ENCODE peak calls at places on chromosome 18, in six cellular contexts. U is right lobe of liver; C is kidney; F is neuronal stem cell; N is CD8-positive, alpha-beta memory T cell; P is mammary epithelial cell. E is an unnamed sample.

GRCh38 chr18:34121157-34121807 is 103.4 kb downstream of the NOL4 start:
- DNase-seq in C (no peak), U (no peak), P (peak; percentile 80), F (no peak), N (no peak), E (no peak)

GRCh38 chr18:7754725-7755181 is 187.6 kb downstream of the PTPRM start:
- DNase-seq in U (peak; percentile 69), C (no peak), P (no peak), F (peak; percentile 12), N (no peak), E (no peak)

GRCh38 chr18:3255611-3256165 is 6.2 kb upstream of the MYL12B start:
- DNase-seq in C (no peak), N (no peak), P (no peak), U (no peak), F (no peak), E (no peak)

GRCh38 chr18:22822024-22822423 is 111.1 kb upstream of the RBBP8 start:
- DNase-seq in U (no peak), P (peak; percentile 81), F (peak; percentile 65), C (no peak), N (no peak), E (peak; percentile 75)

GRCh38 chr18:34647251-34647650 is 62.8 kb upstream of the DTNA start:
- DNase-seq in F (no peak), P (no peak), U (no peak), N (no peak), C (no peak), E (peak; percentile 61)

GRCh38 chr18:45780568-45780967 is 44.9 kb upstream of the SIGLEC15 start:
- DNase-seq in F (no peak), C (no peak), U (no peak), P (no peak), N (no peak), E (no peak)

GRCh38 chr18:29406996-29407395 is 1230.1 kb upstream of the CDH2 start:
- DNase-seq in C (no peak), F (no peak), P (no peak), N (no peak), U (no peak), E (no peak)

GRCh38 chr18:76273956-76274355 is 221.1 kb downstream of the ZNF516 start:
- DNase-seq in P (no peak), C (no peak), U (no peak), N (no peak), F (no peak), E (no peak)

GRCh38 chr18:72419914-72420313 is 124.2 kb downstream of the CBLN2 start:
- DNase-seq in U (no peak), C (no peak), F (no peak), N (no peak), P (no peak), E (no peak)

GRCh38 chr18:78729099-78729467 is 250.5 kb upstream of the SALL3 start:
- DNase-seq in U (no peak), F (no peak), P (no peak), C (no peak), N (no peak), E (no peak)

GRCh38 chr18:6561029-6561861 is 146.5 kb upstream of the L3MBTL4 start:
- DNase-seq in U (no peak), N (no peak), C (no peak), F (no peak), P (no peak), E (no peak)

GRCh38 chr18:3089579-3089978 is 76.6 kb upstream of the LPIN2 start:
- DNase-seq in N (no peak), F (no peak), P (no peak), U (no peak), C (no peak), E (no peak)

GRCh38 chr18:22827741-22828140 is 105.4 kb upstream of the RBBP8 start:
- DNase-seq in F (no peak), N (no peak), C (no peak), U (no peak), P (no peak), E (no peak)

GRCh38 chr18:621181-621580 is 24.4 kb downstream of the CLUL1 start:
- DNase-seq in N (no peak), C (no peak), F (no peak), U (no peak), P (no peak), E (no peak)

GRCh38 chr18:46152436-46152807 is 48.2 kb downstream of the HAUS1 start:
- DNase-seq in F (no peak), N (no peak), U (no peak), C (no peak), P (peak; percentile 81), E (no peak)

GRCh38 chr18:27778441-27778840 is 398.5 kb downstream of the CDH2 start:
- DNase-seq in F (no peak), U (no peak), P (peak; percentile 4), C (no peak), N (no peak), E (no peak)

GRCh38 chr18:72329533-72329932 is 214.6 kb downstream of the CBLN2 start:
- DNase-seq in C (no peak), F (no peak), U (no peak), P (no peak), N (no peak), E (no peak)

GRCh38 chr18:70490008-70490933 is 201.4 kb downstream of the SOCS6 start:
- DNase-seq in F (peak; percentile 57), P (peak; percentile 30), N (peak; percentile 3), U (no peak), C (no peak), E (peak; percentile 16)

GRCh38 chr18:49974079-49974478 is 160.7 kb upstream of the ACAA2 start:
- DNase-seq in C (no peak), P (no peak), U (no peak), F (no peak), N (no peak), E (no peak)

GRCh38 chr18:13003466-13003896 is 12.3 kb downstream of the CEP192 start:
- DNase-seq in P (peak; percentile 48), N (no peak), C (no peak), U (no peak), F (no peak), E (peak; percentile 82)

GRCh38 chr18:13452851-13453524 is 234.4 kb downstream of the LDLRAD4 start:
- DNase-seq in P (no peak), F (no peak), C (no peak), N (no peak), U (no peak), E (no peak)

DNA sequence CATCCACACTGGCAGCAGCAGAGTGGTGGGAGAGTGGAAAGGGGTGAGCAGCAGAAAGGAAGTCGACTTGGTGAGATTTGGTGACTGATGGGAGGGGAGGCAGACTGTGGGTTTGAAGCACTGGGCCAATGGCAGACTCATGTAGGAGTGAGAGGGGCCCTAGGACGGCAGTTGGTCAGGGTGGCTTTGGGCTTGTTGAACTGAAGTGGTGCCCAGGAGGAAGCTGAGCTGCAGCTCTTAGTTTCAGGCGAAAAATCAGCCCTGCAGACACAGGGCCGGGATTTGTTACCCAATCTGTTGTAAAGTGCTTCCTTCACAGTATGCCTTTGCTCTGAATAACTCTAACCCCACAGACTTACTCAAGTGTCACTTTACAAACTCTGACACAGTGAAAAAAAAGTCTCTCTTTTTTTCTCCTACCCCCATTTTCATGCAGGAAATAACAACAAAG is 226.7 kb downstream of the VAPA start:
- DNase-seq in F (no peak), N (no peak), U (no peak), P (no peak), C (no peak), E (no peak)
- H3K4me3 ChIP-seq in F (no peak overlapping the region), N (no peak overlapping the region), U (no peak overlapping the region), P (no peak overlapping the region), C (no peak overlapping the region), E (no peak overlapping the region)

DNA sequence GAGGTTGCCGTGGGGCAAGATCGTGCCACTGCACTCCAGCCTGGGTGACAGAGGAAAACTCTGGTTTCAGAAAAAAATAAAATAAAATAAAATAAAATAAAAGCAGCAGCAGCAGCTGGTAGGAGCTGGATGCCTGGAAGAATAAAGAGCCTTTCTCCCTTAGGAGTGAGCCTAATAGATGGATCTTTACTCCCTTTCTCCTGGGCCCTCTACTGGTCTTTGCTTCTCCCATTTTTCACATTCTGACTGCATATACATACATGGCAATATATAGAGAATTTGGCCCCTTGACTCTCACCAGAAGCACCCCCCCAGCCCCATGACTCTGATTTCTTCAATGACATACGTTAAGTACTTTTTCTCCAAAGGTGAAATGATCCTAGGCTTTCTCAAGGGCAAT is 9.8 kb upstream of the MALT1 start:
- DNase-seq in C (no peak), N (no peak), F (no peak), P (no peak), U (no peak), E (no peak)
- H3K27ac ChIP-seq in C (no peak overlapping the region), N (no peak overlapping the region), F (no peak overlapping the region), P (no peak overlapping the region), U (no peak overlapping the region), E (no peak overlapping the region)

GRCh38 chr18:58230438-58231179 is 186.6 kb downstream of the NEDD4L start:
- DNase-seq in N (no peak), C (no peak), U (no peak), F (no peak), P (peak; percentile 93), E (no peak)

GRCh38 chr18:58227361-58227930 is 183.4 kb downstream of the NEDD4L start:
- DNase-seq in F (no peak), U (no peak), N (no peak), P (no peak), C (no peak), E (no peak)

GRCh38 chr18:58228762-58229161 is 184.7 kb downstream of the NEDD4L start:
- DNase-seq in N (no peak), C (no peak), P (no peak), U (no peak), F (no peak), E (no peak)

GRCh38 chr18:58228176-58228575 is 184.2 kb downstream of the NEDD4L start:
- DNase-seq in U (no peak), C (no peak), N (no peak), F (no peak), P (no peak), E (no peak)

DNA sequence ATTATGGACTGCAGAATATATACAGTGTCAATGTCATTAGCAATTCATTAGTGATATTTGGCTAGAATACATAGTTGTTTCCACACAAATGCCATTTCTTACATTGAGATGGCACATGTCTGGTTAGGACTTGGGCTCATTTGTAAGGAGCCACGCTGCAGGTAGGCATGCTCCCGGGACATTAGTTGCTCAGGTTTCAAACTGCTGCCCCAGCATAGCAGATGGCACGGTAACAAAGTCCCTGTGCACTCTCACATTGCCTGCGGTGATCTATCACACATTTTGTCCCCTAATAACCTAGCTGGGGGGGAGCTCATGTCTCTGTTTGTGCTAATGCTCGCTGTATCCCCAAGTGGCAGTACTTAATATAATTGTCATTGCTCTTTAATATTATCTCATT is 185.1 kb downstream of the NEDD4L start:
- DNase-seq in P (no peak), F (no peak), N (no peak), C (no peak), U (no peak), E (no peak)
- H3K4me1 ChIP-seq in P (peaks cover 62% of the 10 kb centered on the region), F (peaks cover 5% of the 10 kb centered on the region), N (no peaks in the 10 kb centered on the region), C (peaks cover 76% of the 10 kb centered on the region), U (no peaks in the 10 kb centered on the region), E (peaks cover 10% of the 10 kb centered on the region)

DNA sequence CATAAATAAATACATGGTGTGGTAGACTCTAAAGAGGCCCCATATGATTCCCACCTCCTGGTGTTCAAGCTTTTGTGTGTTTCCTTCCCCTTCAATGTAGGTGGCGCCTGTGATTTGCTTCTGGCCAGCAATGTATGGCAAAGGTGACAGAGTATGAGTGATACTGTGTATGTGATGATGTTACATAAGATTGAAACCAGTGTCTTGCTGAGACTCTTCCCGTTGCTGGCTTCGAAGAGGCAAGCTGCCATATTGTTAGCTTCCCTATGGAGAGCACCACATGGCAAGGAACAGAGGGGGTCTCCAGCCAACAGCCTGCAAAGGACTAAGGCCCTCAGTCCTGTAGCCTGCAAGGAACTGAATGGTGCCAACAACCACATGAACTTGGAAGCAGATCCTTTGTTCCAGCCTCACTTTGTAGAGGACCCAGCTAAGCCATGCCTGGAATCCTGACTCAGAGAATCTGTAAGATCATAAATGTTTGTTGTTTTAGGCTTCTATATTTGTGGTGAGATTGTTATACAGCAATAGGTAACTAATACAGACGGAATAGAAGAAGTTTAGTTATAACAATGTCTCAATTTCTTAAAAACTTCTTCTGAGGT is 1.7 kb upstream of the SMAD4 start:
- DNase-seq in F (no peak), P (no peak), N (no peak), C (no peak), U (no peak), E (no peak)
- H3K4me3 ChIP-seq in F (no peak overlapping the region), P (no peak overlapping the region), N (no peak overlapping the region), C (no peak overlapping the region), U (no peak overlapping the region), E (no peak overlapping the region)

E was measured in iPS DF 6.9.